ENCODE peak calls at places on chromosomes 12 and 14, in five cellular contexts. Z is neural progenitor cell; H is sciatic nerve; I is NCI-H748 treated with DMSO at 0.1 percent for 48 hours; S is stimulated activated CD4-positive, alpha-beta T cell treated with anti-CD3 and anti-CD28 coated beads, Interleukin-12 subunit alpha, Interleukin-12 subunit beta, amount 100 ng/mL, for 24 hours. A is an unnamed sample.

GRCh38 chr14:19874842-19875241 is at the start of gene OR4K2:
- DNase-seq in Z (no peak), I (no peak), H (no peak), S (no peak), A (no peak)

GRCh38 chr14:75176142-75176820 is at the start of gene TMED10:
- DNase-seq in Z (peak; percentile 95), S (peak; percentile 80), I (peak; percentile 94), H (peak; percentile 96), A (peak; percentile 57)

GRCh38 chr12:87758271-87758670 is 270.9 kb downstream of the C12orf50 start:
- DNase-seq in I (no peak), H (no peak), S (no peak), Z (no peak), A (no peak)

GRCh38 chr12:15770021-15770420 is 19.2 kb downstream of the EPS8 start:
- DNase-seq in I (no peak), H (no peak), Z (no peak), S (no peak), A (no peak)

GRCh38 chr12:132111641-132112304 is 32.3 kb downstream of the DDX51 start:
- DNase-seq in H (no peak), S (no peak), Z (no peak), I (no peak), A (no peak)

GRCh38 chr12:91778938-91779400 is 366.7 kb downstream of the BTG1 start:
- DNase-seq in S (peak; percentile 22), I (no peak), Z (no peak), H (no peak), A (no peak)

GRCh38 chr12:117039891-117040309 is 59.3 kb downstream of the TESC start:
- DNase-seq in S (no peak), I (no peak), Z (no peak), H (no peak), A (no peak)

GRCh38 chr12:53174881-53175491 is 5.5 kb upstream of the ZNF740 start:
- DNase-seq in S (no peak), I (peak; percentile 20), H (no peak), Z (peak; percentile 59), A (no peak)

GRCh38 chr14:33954016-33954598 is 3.2 kb upstream of the EGLN3 start:
- DNase-seq in I (no peak), Z (no peak), H (no peak), S (no peak), A (no peak)

GRCh38 chr12:96375173-96375572 is 25.1 kb downstream of the CDK17 start:
- DNase-seq in S (no peak), Z (no peak), I (no peak), H (no peak), A (no peak)

GRCh38 chr14:95156765-95157194 is 549 bp downstream of the DICER1 start:
- DNase-seq in H (peak; percentile 67), S (no peak), Z (no peak), I (no peak), A (no peak)

GRCh38 chr12:71955946-71956345 is 17.3 kb downstream of the TPH2 start:
- DNase-seq in I (no peak), S (no peak), Z (no peak), H (no peak), A (no peak)

GRCh38 chr12:93125126-93125525 is 196.0 kb upstream of the EEA1 start:
- DNase-seq in I (no peak), Z (no peak), H (no peak), S (no peak), A (no peak)

GRCh38 chr14:99123208-99123870 is 148.7 kb downstream of the BCL11B start:
- DNase-seq in Z (no peak), H (no peak), S (no peak), I (no peak), A (no peak)

GRCh38 chr12:14970467-14970866 is 2.4 kb upstream of the PDE6H start:
- DNase-seq in I (no peak), S (no peak), Z (no peak), H (no peak), A (no peak)

GRCh38 chr12:51082561-51083139 is 746 bp downstream of the CSRNP2 start:
- DNase-seq in Z (no peak), H (no peak), S (no peak), I (peak; percentile 58), A (no peak)

GRCh38 chr14:48537600-48537999 is 862.2 kb upstream of the MDGA2 start:
- DNase-seq in H (no peak), I (no peak), Z (no peak), S (no peak), A (no peak)

GRCh38 chr12:89140141-89140540 is 212.2 kb downstream of the DUSP6 start:
- DNase-seq in Z (no peak), H (no peak), I (no peak), S (no peak), A (no peak)

GRCh38 chr12:50398931-50399330 is 1.8 kb upstream of the LARP4 start:
- DNase-seq in S (no peak), Z (no peak), I (no peak), H (no peak), A (no peak)

GRCh38 chr12:59736786-59737185 is 141.0 kb downstream of the SLC16A7 start:
- DNase-seq in I (no peak), S (no peak), Z (no peak), H (no peak), A (no peak)

GRCh38 chr12:27973487-27973890 is 956 bp upstream of the PTHLH start:
- DNase-seq in H (no peak), S (no peak), Z (no peak), I (no peak), A (no peak)

GRCh38 chr14:33810308-33810707 is 140.6 kb downstream of the EGLN3 start:
- DNase-seq in S (no peak), I (no peak), H (no peak), Z (no peak), A (no peak)

GRCh38 chr14:83463500-83464098 is 1929.9 kb upstream of the SEL1L start:
- DNase-seq in Z (peak; percentile 84), S (no peak), H (no peak), I (peak; percentile 73), A (no peak)

GRCh38 chr14:73463411-73463810 is 5.1 kb upstream of the NUMB start:
- DNase-seq in S (no peak), Z (no peak), I (no peak), H (no peak), A (no peak)

GRCh38 chr14:35390577-35391387 is 13.8 kb downstream of the NFKBIA start:
- DNase-seq in S (no peak), Z (no peak), H (no peak), I (peak; percentile 18), A (no peak)